ENCODE peak calls at places on chromosomes 3 and 15, in seven cellular contexts. W is foreskin fibroblast; D is CD4-positive, alpha-beta T cell; Q is WTC11; H is ascending aorta; G is cardiac muscle cell; U is tibial artery. T is an unnamed sample.

GRCh38 chr3:21846976-21847375 is 96.0 kb upstream of the ZNF385D start:
- DNase-seq in W (peak; percentile 52), D (no peak), Q (no peak), H (no peak), G (no peak), U (no peak), T (no peak)

GRCh38 chr3:108333951-108334350 is 37.6 kb downstream of the HHLA2 start:
- DNase-seq in W (peak; percentile 25), D (no peak), Q (no peak), H (no peak), G (no peak), U (no peak), T (no peak)

GRCh38 chr3:103006541-103006940 is 571.7 kb downstream of the ZPLD1 start:
- DNase-seq in W (no peak), D (no peak), Q (no peak), H (no peak), G (no peak), U (no peak), T (no peak)

GRCh38 chr3:196063049-196063448 is 18.8 kb downstream of the TFRC start:
- DNase-seq in W (no peak), D (no peak), Q (no peak), H (no peak), G (no peak), U (no peak), T (no peak)

GRCh38 chr3:154730221-154730620 is 300.2 kb upstream of the GPR149 start:
- DNase-seq in W (peak; percentile 20), D (no peak), Q (no peak), H (no peak), G (no peak), U (no peak), T (no peak)

GRCh38 chr3:107962015-107962414 is 128.8 kb downstream of the CD47 start:
- DNase-seq in W (no peak), D (no peak), Q (no peak), H (no peak), G (no peak), U (no peak), T (no peak)

GRCh38 chr15:40377606-40378005 is 4.9 kb upstream of the KNSTRN start:
- DNase-seq in W (no peak), D (no peak), Q (no peak), H (no peak), G (no peak), U (no peak), T (no peak)

GRCh38 chr3:42501321-42501680 is 1.1 kb upstream of the VIPR1 start:
- DNase-seq in W (peak; percentile 24), D (no peak), Q (peak; percentile 57), H (no peak), G (peak; percentile 55), U (no peak), T (peak; percentile 60)

GRCh38 chr3:193782747-193783146 is 189.7 kb downstream of the OPA1 start:
- DNase-seq in W (no peak), D (no peak), Q (no peak), H (no peak), G (no peak), U (no peak), T (no peak)

GRCh38 chr3:187044206-187044605 is 95.1 kb downstream of the RPL39L start:
- DNase-seq in W (peak; percentile 35), D (no peak), Q (no peak), H (no peak), G (no peak), U (no peak), T (peak; percentile 13)

GRCh38 chr15:27134481-27134880 is 163.5 kb downstream of the GABRG3 start:
- DNase-seq in W (no peak), D (no peak), Q (no peak), H (no peak), G (no peak), U (no peak), T (no peak)

GRCh38 chr3:129282727-129283327 is 4.2 kb downstream of the HMCES start:
- DNase-seq in W (peak; percentile 30), D (no peak), Q (no peak), H (no peak), G (no peak), U (no peak), T (no peak)

GRCh38 chr3:178551916-178552321 is 15.7 kb downstream of the KCNMB2 start:
- DNase-seq in W (peak; percentile 2), D (no peak), Q (no peak), H (no peak), G (no peak), U (no peak), T (no peak)

GRCh38 chr3:120678331-120678845 is 3.7 kb downstream of the HGD start:
- DNase-seq in W (peak; percentile 84), D (no peak), Q (no peak), H (no peak), G (no peak), U (peak; percentile 21), T (no peak)

GRCh38 chr3:5388091-5388490 is 200.6 kb downstream of the EDEM1 start:
- DNase-seq in W (no peak), D (no peak), Q (no peak), H (no peak), G (no peak), U (no peak), T (no peak)

GRCh38 chr15:25933456-25934158 is 70.5 kb upstream of the ATP10A start:
- DNase-seq in W (peak; percentile 90), D (peak; percentile 64), Q (peak; percentile 73), H (peak; percentile 88), G (peak; percentile 79), U (peak; percentile 69), T (no peak)

GRCh38 chr15:25796395-25796794 is 66.7 kb downstream of the ATP10A start:
- DNase-seq in W (no peak), D (no peak), Q (no peak), H (no peak), G (no peak), U (no peak), T (no peak)

GRCh38 chr15:91678003-91678402 is 175.5 kb upstream of the SLCO3A1 start:
- DNase-seq in W (no peak), D (no peak), Q (no peak), H (no peak), G (no peak), U (no peak), T (no peak)

GRCh38 chr3:195931582-195932273 is 23.4 kb upstream of the TNK2 start:
- DNase-seq in W (no peak), D (no peak), Q (no peak), H (no peak), G (no peak), U (no peak), T (no peak)

GRCh38 chr3:136750922-136751258 is 1.3 kb downstream of the STAG1 start:
- DNase-seq in W (peak; percentile 63), D (no peak), Q (no peak), H (no peak), G (no peak), U (no peak), T (no peak)

GRCh38 chr3:156461889-156462288 is 93.0 kb downstream of the SSR3 start:
- DNase-seq in W (no peak), D (no peak), Q (no peak), H (no peak), G (no peak), U (no peak), T (no peak)

GRCh38 chr3:156459434-156459833 is 95.5 kb downstream of the SSR3 start:
- DNase-seq in W (no peak), D (no peak), Q (no peak), H (peak; percentile 76), G (no peak), U (no peak), T (no peak)

GRCh38 chr3:156455839-156456238 is 99.1 kb downstream of the SSR3 start:
- DNase-seq in W (no peak), D (no peak), Q (peak; percentile 69), H (no peak), G (no peak), U (no peak), T (no peak)

GRCh38 chr3:156460206-156460609 is 94.7 kb downstream of the SSR3 start:
- DNase-seq in W (no peak), D (no peak), Q (no peak), H (no peak), G (no peak), U (no peak), T (no peak)

DNA sequence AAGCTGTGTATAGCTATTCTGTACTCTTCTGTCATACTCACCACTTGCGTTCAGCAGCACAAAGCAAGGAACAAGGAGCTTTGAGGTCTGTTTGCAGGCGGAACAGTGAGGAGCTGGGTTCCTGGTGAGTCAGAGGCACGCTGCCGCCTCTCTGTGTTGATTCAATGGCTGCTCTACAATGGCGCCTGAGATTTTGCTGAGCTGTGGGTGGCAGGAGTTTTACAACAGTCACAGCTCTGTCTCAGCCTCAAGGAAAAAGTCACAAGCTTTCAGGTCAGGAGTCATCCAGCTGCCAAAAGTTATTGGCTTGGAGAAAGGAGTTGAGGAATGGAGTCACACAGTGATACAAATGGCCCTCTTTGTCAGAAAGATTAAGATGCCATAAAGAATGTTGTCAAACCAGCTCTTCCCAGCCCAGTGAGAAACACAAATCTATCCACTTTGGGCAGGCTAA is 98.1 kb downstream of the SSR3 start:
- DNase-seq in W (no peak), D (no peak), Q (peak; percentile 27), H (peak; percentile 67), G (no peak), U (no peak), T (no peak)
- TF ChIP-seq CTCF in W (no peak), D (no peak), Q (no peak), H (no peak), G (no peak), U (no peak), T (no peak)

GRCh38 chr15:62895139-62895866 is 147.2 kb upstream of the TPM1 start:
- DNase-seq in W (peak; percentile 62), D (no peak), Q (no peak), H (no peak), G (no peak), U (no peak), T (no peak)

GRCh38 chr15:62896969-62897486 is 145.5 kb upstream of the TPM1 start:
- DNase-seq in W (peak; percentile 99), D (no peak), Q (no peak), H (peak; percentile 97), G (peak; percentile 50), U (peak; percentile 89), T (peak; percentile 83)

GRCh38 chr15:62895905-62896316 is 146.6 kb upstream of the TPM1 start:
- DNase-seq in W (peak; percentile 80), D (no peak), Q (no peak), H (no peak), G (no peak), U (no peak), T (no peak)

GRCh38 chr15:62896380-62896866 is 146.1 kb upstream of the TPM1 start:
- DNase-seq in W (no peak), D (no peak), Q (no peak), H (no peak), G (no peak), U (no peak), T (no peak)

GRCh38 chr15:62894322-62895085 is 148.0 kb upstream of the TPM1 start:
- DNase-seq in W (no peak), D (no peak), Q (no peak), H (no peak), G (no peak), U (no peak), T (no peak)
- TF ChIP-seq CTCF in W (no peak), D (no peak), Q (no peak), H (no peak), G (no peak), U (no peak), T (no peak)

GRCh38 chr15:31200735-31201151 is 99.2 kb upstream of the TRPM1 start:
- DNase-seq in W (peak; percentile 53), D (peak; percentile 72), Q (peak; percentile 76), H (no peak), G (peak; percentile 83), U (peak; percentile 54), T (no peak)
- TF ChIP-seq CTCF in W (peak; percentile 40), D (peak; percentile 57), Q (no peak), H (peak; percentile 42), G (peak; percentile 72), U (peak; percentile 48), T (peak; percentile 68)

GRCh38 chr15:88814393-88814792 is 11.2 kb downstream of the ACAN start:
- DNase-seq in W (no peak), D (no peak), Q (no peak), H (no peak), G (peak; percentile 29), U (no peak), T (no peak)
- TF ChIP-seq CTCF in W (no peak), D (no peak), Q (no peak), H (no peak), G (no peak), U (no peak), T (no peak)